ENCODE peak calls at places on chromosome 7, in seven cellular contexts. T, E, R, X, B, P and K are unnamed samples. For H3K4me1 and H3K36me3, the result is how much of the 10 kb centered on the place peaks cover.

GRCh38 chr7:134462337-134462925 is 3.5 kb upstream of the AKR1B1 start:
- DNase-seq in R (no peak), X (no peak), E (no peak), T (no peak), B (no peak), P (no peak), K (peak)

GRCh38 chr7:158325530-158326381 is 261.9 kb downstream of the PTPRN2 start:
- DNase-seq in E (no peak), P (no peak), B (no peak), T (peak), X (no peak), R (no peak), K (no peak)

GRCh38 chr7:88758355-88759215 is 915 bp upstream of the ZNF804B start:
- DNase-seq in E (no peak), R (peak), T (peak), B (no peak), P (no peak), X (no peak), K (no peak)

GRCh38 chr7:26081627-26082026 is 70.4 kb upstream of the NFE2L3 start:
- DNase-seq in R (no peak), B (no peak), P (no peak), T (no peak), E (no peak), X (no peak), K (no peak)

GRCh38 chr7:141073173-141073640 is 657 bp upstream of the TMEM178B start:
- DNase-seq in P (peak), B (no peak), T (peak), X (no peak), R (peak), E (no peak), K (peak)

GRCh38 chr7:14761506-14762296 is 140.8 kb downstream of the DGKB start:
- DNase-seq in P (peak), B (no peak), T (peak), X (no peak), R (peak), E (peak), K (no peak)

GRCh38 chr7:76262683-76263402 is 39.6 kb upstream of the HSPB1 start:
- DNase-seq in T (peak), R (no peak), B (no peak), X (no peak), P (no peak), E (peak), K (peak)

GRCh38 chr7:115476666-115477065 is 553.9 kb downstream of the TFEC start:
- DNase-seq in E (no peak), P (no peak), B (peak), X (no peak), R (no peak), T (peak), K (no peak)

GRCh38 chr7:131224996-131225395 is 102.7 kb upstream of the MKLN1 start:
- DNase-seq in P (no peak), T (no peak), R (no peak), E (no peak), X (no peak), B (no peak), K (no peak)

GRCh38 chr7:114414151-114415053 is at the start of gene FOXP2:
- DNase-seq in X (no peak), E (no peak), P (no peak), B (no peak), R (no peak), T (no peak), K (no peak)

GRCh38 chr7:130281227-130281626 is 11.7 kb upstream of the CPA4 start:
- DNase-seq in X (no peak), T (no peak), E (no peak), P (no peak), B (no peak), R (no peak), K (no peak)

GRCh38 chr7:27128776-27129728 is 1.5 kb downstream of the HOXA4 start:
- DNase-seq in P (no peak), B (no peak), E (no peak), X (no peak), T (no peak), R (no peak), K (no peak)

GRCh38 chr7:70565723-70566122 is 566.2 kb upstream of the GALNT17 start:
- DNase-seq in B (no peak), E (no peak), P (no peak), X (no peak), T (no peak), R (no peak), K (no peak)

DNA sequence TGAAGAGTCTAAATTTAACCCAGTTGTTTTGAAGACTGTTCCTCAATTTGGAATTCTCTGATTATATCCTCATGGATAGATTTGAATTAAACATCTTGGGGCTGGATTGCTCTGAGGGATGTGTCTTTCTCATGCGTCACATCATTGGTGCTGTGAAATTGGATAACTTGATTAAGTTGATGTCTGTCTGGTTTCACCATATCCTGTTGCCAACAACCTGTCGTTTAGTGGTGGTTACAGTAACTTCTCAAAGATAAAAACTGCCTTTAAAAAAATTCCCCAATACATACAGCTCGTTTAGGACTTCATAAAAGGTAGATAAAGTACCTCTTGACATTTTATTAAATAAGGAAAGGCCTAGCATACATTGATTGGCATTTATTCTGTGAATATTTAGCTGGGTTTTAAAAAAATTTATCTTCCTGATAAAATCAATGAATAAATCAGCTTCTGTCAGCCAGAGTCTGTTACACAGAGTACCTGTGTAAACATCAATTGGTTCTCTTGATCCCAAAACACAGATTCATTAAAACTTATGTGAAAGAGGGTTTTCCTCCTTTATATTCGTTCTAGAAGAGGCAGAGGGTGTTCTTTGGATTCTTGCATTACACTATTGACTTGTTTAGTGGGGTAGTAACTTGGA is 10.5 kb downstream of the CRCP start:
- DNase-seq in X (no peak), P (no peak), E (no peak), T (no peak), R (no peak), B (no peak), K (no peak)
- H3K4me3 ChIP-seq in X (no peak), P (peak), E (no peak), T (no peak), R (no peak), B (no peak), K (no peak)

GRCh38 chr7:21218155-21218554 is 209.7 kb upstream of the SP4 start:
- DNase-seq in R (no peak), X (no peak), B (no peak), T (no peak), E (no peak), P (no peak), K (no peak)

GRCh38 chr7:21215307-21215706 is 212.6 kb upstream of the SP4 start:
- DNase-seq in E (no peak), P (no peak), X (no peak), B (no peak), T (no peak), R (no peak), K (no peak)

DNA sequence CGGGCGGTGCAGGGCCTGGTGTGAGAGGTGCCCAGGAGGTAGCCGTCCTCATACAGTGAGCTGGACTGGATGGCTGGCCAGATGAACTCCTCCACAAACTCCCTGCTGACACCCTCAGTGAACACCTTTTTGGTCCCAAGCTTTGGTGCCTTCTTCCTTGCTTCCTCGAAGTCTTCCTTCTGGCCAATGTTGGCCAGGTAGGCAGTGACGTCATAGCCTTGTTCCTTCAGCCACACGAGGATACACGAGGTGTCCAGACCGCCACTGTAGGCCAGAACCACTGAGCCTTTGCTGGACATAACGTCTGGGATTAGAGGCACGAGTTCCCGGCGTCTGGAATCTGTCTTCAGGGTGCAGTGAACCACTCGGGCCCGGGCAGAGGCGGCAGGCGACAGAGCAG is 206.8 kb upstream of the SP4 start:
- DNase-seq in R (no peak), E (no peak), B (no peak), T (no peak), P (no peak), X (no peak), K (no peak)
- H3K4me1 ChIP-seq in R (under half), E (under half), B (under half), T (under half), P (under half), X (under half), K (under half)

GRCh38 chr7:44569958-44570357 is 3.8 kb downstream of the DDX56 start:
- DNase-seq in B (no peak), E (no peak), T (no peak), R (no peak), P (no peak), X (no peak), K (no peak)
- H3K36me3 ChIP-seq in B (half or more), E (under half), T (under half), R (under half), P (under half), X (half or more), K (half or more)

GRCh38 chr7:106419455-106420182 is 134.8 kb upstream of the NAMPT start:
- DNase-seq in B (no peak), P (no peak), E (no peak), X (no peak), T (no peak), R (no peak), K (no peak)

GRCh38 chr7:106417273-106417902 is 132.6 kb upstream of the NAMPT start:
- DNase-seq in P (no peak), X (no peak), E (no peak), T (no peak), B (no peak), R (no peak), K (no peak)

GRCh38 chr7:106416430-106416829 is 131.6 kb upstream of the NAMPT start:
- DNase-seq in B (no peak), X (no peak), E (no peak), T (no peak), P (no peak), R (no peak), K (no peak)

GRCh38 chr7:106418526-106418925 is 133.7 kb upstream of the NAMPT start:
- DNase-seq in B (no peak), P (no peak), R (no peak), E (no peak), X (no peak), T (no peak), K (no peak)

GRCh38 chr7:106418094-106418493 is 133.3 kb upstream of the NAMPT start:
- DNase-seq in E (no peak), P (no peak), T (peak), R (no peak), B (no peak), X (no peak), K (no peak)
- H3K4me3 ChIP-seq in E (no peak), P (no peak), T (no peak), R (no peak), B (no peak), X (no peak), K (no peak)

GRCh38 chr7:106776618-106777347 is 88.3 kb upstream of the PIK3CG start:
- DNase-seq in X (no peak), E (no peak), P (no peak), T (no peak), R (no peak), B (no peak), K (no peak)

GRCh38 chr7:106779877-106780276 is 85.2 kb upstream of the PIK3CG start:
- DNase-seq in E (no peak), B (no peak), P (no peak), R (no peak), T (no peak), X (no peak), K (no peak)

GRCh38 chr7:106778656-106779250 is 86.3 kb upstream of the PIK3CG start:
- DNase-seq in E (no peak), B (no peak), T (no peak), R (no peak), P (no peak), X (no peak), K (no peak)

GRCh38 chr7:106775975-106776607 is 89.0 kb upstream of the PIK3CG start:
- DNase-seq in E (no peak), T (no peak), P (no peak), R (no peak), B (no peak), X (no peak), K (no peak)

DNA sequence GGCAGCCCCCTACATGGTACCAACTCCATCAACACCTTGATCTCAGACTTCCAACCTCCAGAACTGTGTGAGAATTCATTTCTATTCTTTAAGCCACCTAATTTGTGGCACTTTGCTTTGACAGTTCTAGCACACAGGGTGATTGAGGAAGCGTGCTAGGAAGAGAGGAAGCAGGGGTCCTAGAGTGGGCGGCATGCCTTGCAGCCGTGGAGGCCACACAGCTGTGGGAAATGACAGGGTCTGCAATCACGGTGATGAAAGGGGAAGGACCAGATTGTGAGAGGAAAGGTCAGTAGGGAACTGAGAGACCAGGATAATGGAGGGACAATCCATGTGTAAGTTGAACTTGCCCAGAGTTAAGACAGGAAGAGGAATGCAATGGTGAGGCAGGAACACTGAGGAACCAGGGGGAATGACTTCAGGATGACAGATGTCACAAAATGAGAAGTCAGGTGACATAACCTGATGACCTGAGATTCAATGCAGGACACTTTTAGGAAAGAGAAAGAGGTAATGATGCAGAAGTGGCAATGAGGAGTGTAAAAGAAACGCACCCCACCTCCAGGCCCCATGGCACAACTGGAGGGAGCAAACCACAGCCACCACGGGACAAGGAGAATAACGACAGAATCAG is 87.3 kb upstream of the PIK3CG start:
- DNase-seq in T (no peak), E (no peak), P (no peak), X (no peak), R (no peak), B (no peak), K (no peak)
- H3K4me1 ChIP-seq in T (under half), E (under half), P (under half), X (under half), R (under half), B (under half), K (half or more)

GRCh38 chr7:5211730-5212482 is 21.9 kb downstream of the WIPI2 start:
- DNase-seq in E (no peak), R (peak), X (no peak), B (no peak), P (no peak), T (no peak), K (no peak)
- H3K36me3 ChIP-seq in E (under half), R (under half), X (half or more), B (under half), P (under half), T (under half), K (half or more)

GRCh38 chr7:132402096-132402495 is 174.2 kb downstream of the PLXNA4 start:
- DNase-seq in B (no peak), R (no peak), X (no peak), P (no peak), E (no peak), T (no peak), K (no peak)
- H3K4me3 ChIP-seq in B (no peak), R (no peak), X (no peak), P (no peak), E (no peak), T (no peak), K (no peak)